ENCODE peak calls at places on chromosomes 7 and 10, in six cellular contexts. P is H1, U is HepG2, Q is GM12892, F is GM12878, O is K562. M is an unnamed sample.

GRCh38 chr7:41886906-41887311 is 184.0 kb upstream of the INHBA start:
- DNase-seq in Q (no peak), U (no peak), P (no peak), O (no peak), F (no peak), M (no peak)

GRCh38 chr7:84548366-84549085 is 353.9 kb upstream of the SEMA3A start:
- DNase-seq in F (no peak), P (no peak), U (no peak), Q (no peak), O (no peak), M (no peak)

GRCh38 chr7:81173766-81174281 is 255.0 kb upstream of the SEMA3C start:
- DNase-seq in U (no peak), Q (no peak), P (no peak), F (no peak), O (no peak), M (no peak)

GRCh38 chr7:3234851-3235250 is 66.2 kb upstream of the SDK1 start:
- DNase-seq in Q (no peak), O (no peak), P (no peak), U (no peak), F (no peak), M (no peak)

GRCh38 chr7:79837915-79838314 is 296.7 kb upstream of the GNAI1 start:
- DNase-seq in Q (no peak), O (no peak), P (no peak), F (no peak), U (no peak), M (no peak)

GRCh38 chr10:61063035-61063434 is 119.0 kb upstream of the RHOBTB1 start:
- DNase-seq in P (no peak), Q (no peak), O (no peak), U (peak), F (no peak), M (no peak)

GRCh38 chr7:19665399-19666008 is 43.3 kb downstream of the POLR1F start:
- DNase-seq in O (peak), P (no peak), F (no peak), U (peak), Q (no peak), M (no peak)

GRCh38 chr7:157019718-157020451 is 9.4 kb upstream of the MNX1 start:
- DNase-seq in P (no peak), O (no peak), F (no peak), U (no peak), Q (no peak), M (no peak)

GRCh38 chr7:81627565-81628287 is 142.1 kb downstream of the HGF start:
- DNase-seq in U (no peak), Q (no peak), O (no peak), P (no peak), F (no peak), M (no peak)

DNA sequence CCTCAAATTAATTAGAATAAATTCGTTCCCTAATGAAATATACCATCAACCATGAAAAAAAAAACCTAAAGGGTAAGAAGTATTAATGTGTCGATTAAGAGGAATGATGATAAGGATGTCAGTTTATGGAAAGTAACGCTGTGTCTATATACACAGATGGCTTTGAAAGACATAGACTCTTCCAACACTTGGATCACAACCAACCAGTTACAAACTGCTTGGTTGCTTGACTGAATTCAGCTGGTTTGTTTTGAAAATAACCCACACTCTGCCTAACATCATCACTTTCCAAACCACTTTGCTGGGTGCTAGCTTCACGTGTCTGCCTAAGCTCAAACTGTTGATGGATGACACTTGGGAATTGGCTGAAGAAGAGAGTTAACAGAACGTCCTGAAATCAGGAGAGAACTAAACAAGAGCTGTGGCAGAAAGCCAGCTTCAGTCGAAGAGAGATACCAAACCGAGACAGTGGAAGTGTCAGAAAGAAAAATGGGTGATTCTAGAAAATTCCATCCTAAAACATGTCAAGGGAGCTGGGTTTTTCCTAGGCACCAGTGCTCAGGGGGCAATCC is 420.9 kb upstream of the AUTS2 start:
- DNase-seq in P (no peak), U (no peak), Q (no peak), O (no peak), F (no peak), M (no peak)
- TF ChIP-seq POLR2AphosphoS5 in P (no peak), U (no peak), Q (no peak), O (no peak), F (no peak), M (no peak)

GRCh38 chr7:98404840-98405239 is 4.0 kb upstream of the BAIAP2L1 start:
- DNase-seq in Q (no peak), O (no peak), U (no peak), P (no peak), F (no peak), M (no peak)

GRCh38 chr7:98406827-98407226 is 5.9 kb upstream of the BAIAP2L1 start:
- DNase-seq in P (no peak), Q (no peak), F (no peak), O (no peak), U (no peak), M (no peak)

GRCh38 chr7:98414205-98414900 is 13.5 kb upstream of the BAIAP2L1 start:
- DNase-seq in Q (no peak), F (no peak), O (no peak), P (no peak), U (no peak), M (no peak)

GRCh38 chr7:98409843-98410242 is 9.0 kb upstream of the BAIAP2L1 start:
- DNase-seq in P (no peak), U (no peak), Q (no peak), O (no peak), F (no peak), M (no peak)
- TF ChIP-seq POLR2A in P (no peak), U (no peak), Q (no peak), O (no peak), F (no peak), M (no peak)

DNA sequence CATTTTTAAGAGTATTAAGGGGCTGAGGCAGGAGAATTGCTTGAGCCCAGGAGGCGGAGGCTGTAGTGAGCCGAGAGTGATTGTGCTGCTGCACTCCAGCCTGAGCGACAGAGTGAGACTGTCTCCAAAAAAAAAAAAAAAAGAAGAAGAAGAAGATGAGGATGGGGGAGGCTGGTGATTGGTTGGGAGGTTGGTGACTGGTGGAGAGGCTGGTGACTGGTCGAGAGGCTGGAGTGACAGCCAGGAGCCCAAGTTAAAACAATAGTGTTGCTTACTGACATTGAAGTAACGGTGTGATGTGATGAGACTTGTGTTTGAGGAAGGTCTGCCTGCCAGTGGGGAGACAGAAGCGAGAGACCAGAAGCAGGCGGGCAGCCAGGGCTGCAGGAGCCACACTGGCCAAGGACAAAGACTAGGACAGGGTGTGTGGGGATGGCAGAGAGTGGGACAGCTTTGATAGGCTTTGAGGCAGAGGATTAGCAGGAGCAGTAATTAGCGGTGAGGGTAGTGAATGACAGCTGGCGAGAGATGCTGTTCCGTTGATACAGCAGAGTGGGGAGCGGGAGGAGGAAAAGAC is 4.9 kb downstream of the SRRT start:
- DNase-seq in F (no peak), O (no peak), U (no peak), P (no peak), Q (no peak), M (no peak)
- TF ChIP-seq TAF1 in F (no peak), O (no peak), U (no peak), P (no peak), Q (no peak), M (no peak)

GRCh38 chr10:126372359-126372758 is 15.9 kb downstream of the ADAM12 start:
- DNase-seq in Q (no peak), O (no peak), P (no peak), U (no peak), F (no peak), M (no peak)

GRCh38 chr10:126375299-126375698 is 13.0 kb downstream of the ADAM12 start:
- DNase-seq in Q (no peak), F (no peak), O (no peak), U (no peak), P (no peak), M (no peak)

GRCh38 chr10:126373982-126374381 is 14.3 kb downstream of the ADAM12 start:
- DNase-seq in Q (no peak), P (no peak), F (no peak), O (no peak), U (no peak), M (no peak)

GRCh38 chr10:126374435-126374834 is 13.8 kb downstream of the ADAM12 start:
- DNase-seq in F (no peak), O (no peak), Q (no peak), P (no peak), U (no peak), M (no peak)

DNA sequence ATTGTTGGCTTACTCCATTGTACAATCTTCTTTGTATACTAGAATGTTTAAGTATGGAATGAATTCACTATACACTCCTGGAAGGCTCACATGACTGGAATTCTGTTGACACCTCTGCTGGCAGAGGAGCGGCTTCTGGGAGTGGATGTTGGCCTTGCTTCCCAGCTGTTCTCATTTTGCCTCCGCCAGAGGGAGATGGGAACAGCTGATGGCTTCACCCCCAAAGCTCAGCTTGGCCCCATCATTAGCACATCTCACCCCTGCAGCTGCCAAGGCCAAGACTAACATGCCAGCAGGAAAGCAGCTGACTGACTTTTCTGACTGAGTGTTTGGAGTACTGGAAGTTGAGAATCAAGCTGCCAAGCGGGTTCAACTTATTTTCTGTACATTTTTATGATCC is 15.1 kb downstream of the ADAM12 start:
- DNase-seq in F (no peak), Q (no peak), P (no peak), O (no peak), U (no peak), M (no peak)
- TF ChIP-seq POLR2AphosphoS5 in F (no peak), Q (no peak), P (no peak), O (no peak), U (no peak), M (no peak)